ENCODE peak calls at places on chromosomes 7 and 10, in five cellular contexts. One of them, this sample, is unnamed.

GRCh38 chr10:82505009-82505408 is 630.0 kb downstream of the NRG3 start:
- DNase-seq in gastrocnemius medialis: no peak
- DNase-seq in psoas muscle: no peak
- DNase-seq in AG04449: no peak
- DNase-seq in cardiac muscle cell: no peak
- DNase-seq in this sample: no peak

GRCh38 chr10:56240471-56240870 is 120.6 kb downstream of the ZWINT start:
- DNase-seq in cardiac muscle cell: no peak
- DNase-seq in AG04449: no peak
- DNase-seq in gastrocnemius medialis: no peak
- DNase-seq in psoas muscle: no peak
- DNase-seq in this sample: no peak

GRCh38 chr7:46603780-46604725 is 683.0 kb upstream of the IGFBP3 start:
- DNase-seq in gastrocnemius medialis: peak
- DNase-seq in AG04449: no peak
- DNase-seq in cardiac muscle cell: peak
- DNase-seq in psoas muscle: peak
- DNase-seq in this sample: no peak

GRCh38 chr10:30494558-30494957 is 60.6 kb downstream of the MAP3K8 start:
- DNase-seq in gastrocnemius medialis: no peak
- DNase-seq in AG04449: no peak
- DNase-seq in psoas muscle: no peak
- DNase-seq in cardiac muscle cell: no peak
- DNase-seq in this sample: no peak

GRCh38 chr10:121610798-121611325 is 12.6 kb upstream of the FGFR2 start:
- DNase-seq in cardiac muscle cell: no peak
- DNase-seq in AG04449: no peak
- DNase-seq in gastrocnemius medialis: no peak
- DNase-seq in psoas muscle: no peak
- DNase-seq in this sample: no peak

GRCh38 chr7:65892832-65893231 is 20.0 kb downstream of the VKORC1L1 start:
- DNase-seq in cardiac muscle cell: peak
- DNase-seq in AG04449: no peak
- DNase-seq in psoas muscle: no peak
- DNase-seq in gastrocnemius medialis: no peak
- DNase-seq in this sample: no peak

GRCh38 chr10:58299580-58299979 is 30.6 kb downstream of the CISD1 start:
- DNase-seq in AG04449: no peak
- DNase-seq in psoas muscle: no peak
- DNase-seq in gastrocnemius medialis: peak
- DNase-seq in cardiac muscle cell: peak
- DNase-seq in this sample: peak

GRCh38 chr10:126094537-126094936 is 198.2 kb downstream of the FANK1 start:
- DNase-seq in cardiac muscle cell: no peak
- DNase-seq in AG04449: no peak
- DNase-seq in gastrocnemius medialis: no peak
- DNase-seq in psoas muscle: no peak
- DNase-seq in this sample: no peak

DNA sequence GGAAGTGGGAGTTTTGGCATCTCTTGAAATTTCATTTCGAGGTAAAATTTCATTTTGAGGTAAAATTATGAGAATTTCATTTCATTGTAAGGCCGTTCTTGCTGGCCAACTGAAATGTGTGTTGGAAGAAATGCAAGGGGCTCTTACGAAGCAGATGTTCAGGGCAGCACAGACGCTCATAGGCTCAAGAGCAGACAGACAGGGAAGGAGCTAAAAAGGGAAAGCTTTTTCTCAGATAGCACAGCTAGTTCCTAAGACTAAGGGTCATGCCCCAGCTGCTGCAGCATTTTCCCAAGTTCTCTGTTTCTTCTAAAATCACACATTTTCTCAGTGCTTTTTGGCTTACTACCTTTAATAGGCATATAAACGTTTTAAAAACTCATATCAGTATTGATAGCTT is 65.1 kb upstream of the SFMBT2 start:
- DNase-seq in gastrocnemius medialis: no peak
- DNase-seq in psoas muscle: no peak
- DNase-seq in AG04449: no peak
- DNase-seq in cardiac muscle cell: no peak
- DNase-seq in this sample: no peak
- H3K4me3 ChIP-seq in gastrocnemius medialis: no peak
- H3K4me3 ChIP-seq in psoas muscle: no peak
- H3K4me3 ChIP-seq in AG04449: no peak
- H3K4me3 ChIP-seq in cardiac muscle cell: no peak
- H3K4me3 ChIP-seq in this sample: no peak

GRCh38 chr10:71846816-71847215 is 4.2 kb downstream of the PSAP start:
- DNase-seq in gastrocnemius medialis: no peak
- DNase-seq in AG04449: no peak
- DNase-seq in psoas muscle: no peak
- DNase-seq in cardiac muscle cell: no peak
- DNase-seq in this sample: no peak

GRCh38 chr10:71849461-71849908 is 1.6 kb downstream of the PSAP start:
- DNase-seq in AG04449: no peak
- DNase-seq in psoas muscle: no peak
- DNase-seq in gastrocnemius medialis: no peak
- DNase-seq in cardiac muscle cell: no peak
- DNase-seq in this sample: peak

GRCh38 chr10:71850021-71850744 is 868 bp downstream of the PSAP start:
- DNase-seq in psoas muscle: no peak
- DNase-seq in cardiac muscle cell: no peak
- DNase-seq in gastrocnemius medialis: no peak
- DNase-seq in AG04449: no peak
- DNase-seq in this sample: no peak

GRCh38 chr10:71847418-71847817 is 3.6 kb downstream of the PSAP start:
- DNase-seq in AG04449: no peak
- DNase-seq in psoas muscle: no peak
- DNase-seq in cardiac muscle cell: no peak
- DNase-seq in gastrocnemius medialis: no peak
- DNase-seq in this sample: no peak

DNA sequence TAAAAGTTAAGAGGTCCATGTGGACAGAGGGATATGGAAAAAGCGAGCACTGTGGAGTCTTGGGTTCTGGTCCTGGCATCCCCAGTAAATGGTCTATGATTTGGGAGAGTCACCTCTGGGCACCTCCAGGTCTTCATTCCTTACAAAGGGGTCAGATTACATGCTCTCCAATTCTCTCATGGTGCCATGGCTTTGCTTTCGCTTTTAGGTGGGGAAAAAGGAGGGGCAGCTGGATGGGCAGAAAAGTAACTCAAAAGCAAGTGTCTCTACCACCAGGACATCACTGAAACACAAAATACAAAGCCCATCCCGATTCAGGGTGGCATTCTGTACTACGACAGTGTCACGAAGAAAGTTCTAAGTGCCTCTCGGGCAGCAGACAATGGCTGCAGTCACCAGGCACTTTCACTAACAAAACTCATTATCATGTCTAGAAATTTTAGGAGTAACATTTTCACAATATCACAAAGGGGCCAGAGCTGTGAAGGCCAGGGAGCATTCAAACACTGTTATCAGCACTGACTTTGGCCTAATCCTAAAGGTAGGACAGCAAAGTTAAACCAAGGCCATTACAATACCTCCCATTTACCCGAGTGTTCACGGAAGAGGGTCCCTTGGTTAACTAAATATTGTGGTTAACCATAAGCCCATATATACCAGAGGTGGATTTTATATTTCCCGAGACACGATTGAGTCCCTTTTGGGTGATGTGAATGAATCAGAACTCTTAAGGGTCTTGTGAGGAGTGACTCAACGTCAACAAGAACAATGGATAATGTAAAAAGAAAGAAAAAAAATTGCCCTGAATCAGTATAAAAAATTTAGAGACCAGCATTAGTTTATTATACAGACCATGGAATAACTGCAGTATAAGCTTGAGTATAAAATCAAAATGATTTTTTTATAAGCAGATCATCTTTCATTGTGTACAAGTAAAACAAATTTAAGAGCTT is 2.5 kb downstream of the PSAP start:
- DNase-seq in AG04449: no peak
- DNase-seq in cardiac muscle cell: no peak
- DNase-seq in gastrocnemius medialis: no peak
- DNase-seq in psoas muscle: no peak
- DNase-seq in this sample: peak
- H3K4me3 ChIP-seq in AG04449: peak
- H3K4me3 ChIP-seq in cardiac muscle cell: no peak
- H3K4me3 ChIP-seq in gastrocnemius medialis: peak
- H3K4me3 ChIP-seq in psoas muscle: peak
- H3K4me3 ChIP-seq in this sample: peak

DNA sequence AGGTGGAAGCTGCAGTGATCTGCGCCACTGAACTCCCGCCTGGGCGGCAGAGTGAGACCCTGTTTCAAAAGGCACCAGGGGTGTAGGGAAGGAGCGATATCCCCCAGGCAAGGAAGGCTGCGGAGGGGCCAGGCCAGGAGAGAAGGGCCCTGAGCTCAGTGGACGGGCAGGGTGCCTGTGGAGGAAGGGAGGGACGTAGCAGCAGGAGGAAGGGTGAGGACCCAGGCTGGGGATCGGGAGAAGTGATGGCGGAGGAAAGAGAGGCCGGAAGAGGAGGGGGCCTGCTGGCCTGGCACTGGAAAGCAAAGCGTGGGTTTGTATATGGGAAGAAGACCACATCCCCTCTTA is 45.6 kb downstream of the ALOX5 start:
- DNase-seq in gastrocnemius medialis: no peak
- DNase-seq in AG04449: no peak
- DNase-seq in psoas muscle: peak
- DNase-seq in cardiac muscle cell: no peak
- DNase-seq in this sample: no peak
- H3K4me3 ChIP-seq in gastrocnemius medialis: peak
- H3K4me3 ChIP-seq in AG04449: peak
- H3K4me3 ChIP-seq in psoas muscle: peak
- H3K4me3 ChIP-seq in cardiac muscle cell: peak
- H3K4me3 ChIP-seq in this sample: no peak

GRCh38 chr7:158077441-158077840 is 510.2 kb downstream of the PTPRN2 start:
- DNase-seq in psoas muscle: no peak
- DNase-seq in gastrocnemius medialis: no peak
- DNase-seq in AG04449: no peak
- DNase-seq in cardiac muscle cell: no peak
- DNase-seq in this sample: no peak
- H3K4me3 ChIP-seq in psoas muscle: no peak
- H3K4me3 ChIP-seq in gastrocnemius medialis: no peak
- H3K4me3 ChIP-seq in AG04449: no peak
- H3K4me3 ChIP-seq in cardiac muscle cell: no peak
- H3K4me3 ChIP-seq in this sample: no peak

GRCh38 chr10:116170815-116171250 is 102.2 kb downstream of the GFRA1 start:
- DNase-seq in gastrocnemius medialis: no peak
- DNase-seq in cardiac muscle cell: peak
- DNase-seq in AG04449: peak
- DNase-seq in psoas muscle: no peak
- DNase-seq in this sample: no peak

GRCh38 chr10:116168745-116169144 is 104.3 kb downstream of the GFRA1 start:
- DNase-seq in cardiac muscle cell: no peak
- DNase-seq in psoas muscle: no peak
- DNase-seq in gastrocnemius medialis: no peak
- DNase-seq in AG04449: no peak
- DNase-seq in this sample: no peak

GRCh38 chr10:116164291-116164690 is 108.7 kb downstream of the GFRA1 start:
- DNase-seq in gastrocnemius medialis: no peak
- DNase-seq in psoas muscle: no peak
- DNase-seq in cardiac muscle cell: no peak
- DNase-seq in AG04449: no peak
- DNase-seq in this sample: no peak

GRCh38 chr10:116169782-116170181 is 103.2 kb downstream of the GFRA1 start:
- DNase-seq in AG04449: no peak
- DNase-seq in psoas muscle: no peak
- DNase-seq in cardiac muscle cell: no peak
- DNase-seq in gastrocnemius medialis: no peak
- DNase-seq in this sample: no peak

GRCh38 chr10:116168329-116168728 is 104.7 kb downstream of the GFRA1 start:
- DNase-seq in AG04449: no peak
- DNase-seq in gastrocnemius medialis: no peak
- DNase-seq in psoas muscle: no peak
- DNase-seq in cardiac muscle cell: no peak
- DNase-seq in this sample: no peak
- H3K4me3 ChIP-seq in AG04449: no peak
- H3K4me3 ChIP-seq in gastrocnemius medialis: no peak
- H3K4me3 ChIP-seq in psoas muscle: no peak
- H3K4me3 ChIP-seq in cardiac muscle cell: no peak
- H3K4me3 ChIP-seq in this sample: no peak

DNA sequence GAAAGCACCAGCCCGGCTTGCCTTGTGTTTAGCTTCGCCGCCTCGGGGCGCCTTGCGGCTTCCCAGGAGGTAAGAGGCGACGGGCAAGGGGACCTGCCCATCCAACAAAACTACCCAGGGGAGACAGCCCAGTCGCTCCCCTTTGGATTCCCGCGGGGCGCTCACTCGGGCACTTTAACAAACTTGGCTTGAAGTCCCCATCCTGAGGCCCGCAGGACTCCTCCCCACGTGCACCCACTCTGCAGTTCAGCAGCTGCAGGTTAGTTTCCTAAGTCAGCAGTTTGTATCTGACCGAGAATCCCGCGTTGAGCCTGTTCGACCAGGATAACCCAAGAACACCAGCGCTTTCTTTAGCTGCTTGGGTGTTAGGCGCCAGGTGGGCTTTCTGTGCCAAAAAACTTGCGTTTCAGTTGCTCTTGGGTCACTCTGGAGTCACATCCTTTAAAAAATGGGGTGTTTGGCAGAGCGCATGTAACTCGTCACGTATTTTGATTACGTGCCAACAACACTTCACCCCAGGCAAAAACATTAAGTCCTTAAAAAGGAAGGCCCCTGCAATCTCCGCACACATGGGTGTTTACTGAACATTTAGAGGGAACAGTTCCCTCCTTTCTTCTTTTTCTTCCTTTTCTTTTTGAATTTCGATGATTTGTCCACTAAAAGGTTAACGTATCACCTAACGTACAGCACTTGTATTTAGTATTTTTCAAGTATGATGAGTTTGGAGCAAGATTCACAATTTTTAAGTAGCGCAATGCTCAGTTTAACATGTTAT is 876 bp downstream of the DNAH11 start:
- DNase-seq in psoas muscle: no peak
- DNase-seq in gastrocnemius medialis: no peak
- DNase-seq in AG04449: no peak
- DNase-seq in cardiac muscle cell: peak
- DNase-seq in this sample: no peak
- H3K4me3 ChIP-seq in psoas muscle: peak
- H3K4me3 ChIP-seq in gastrocnemius medialis: peak
- H3K4me3 ChIP-seq in AG04449: no peak
- H3K4me3 ChIP-seq in cardiac muscle cell: peak
- H3K4me3 ChIP-seq in this sample: no peak

This sample was measured in PC-9.